ENCODE peak calls at places on chromosomes 16 and 17, in four cellular contexts. N is GM23338, T is OCI-LY7, F is GM23248. Y is an unnamed sample. For H4K20me1, the result is how much of the 10 kb centered on the place peaks cover.

GRCh38 chr17:4548721-4549531 is 6.3 kb downstream of the MYBBP1A start:
- DNase-seq in N (no peak), T (no peak), F (no peak), Y (no peak)

GRCh38 chr17:66172706-66173223 is 19.2 kb downstream of the CEP112 start:
- DNase-seq in N (no peak), T (no peak), F (no peak), Y (no peak)

GRCh38 chr16:85698459-85699223 is 9.9 kb upstream of the GINS2 start:
- DNase-seq in N (no peak), T (no peak), F (no peak), Y (no peak)

GRCh38 chr16:59030923-59031485 is 296.9 kb upstream of the GOT2 start:
- DNase-seq in N (no peak), T (no peak), F (no peak), Y (no peak)

GRCh38 chr16:2469399-2470233 is 1.5 kb upstream of the NTN3 start:
- DNase-seq in N (no peak), T (peak), F (no peak), Y (no peak)

GRCh38 chr17:77408284-77408683 is 267.5 kb downstream of the SEC14L1 start:
- DNase-seq in N (no peak), T (no peak), F (no peak), Y (no peak)

GRCh38 chr17:77890771-77891170 is 67.7 kb upstream of the TNRC6C start:
- DNase-seq in N (no peak), T (no peak), F (no peak), Y (no peak)

GRCh38 chr16:17061326-17061725 is 409.4 kb downstream of the XYLT1 start:
- DNase-seq in N (no peak), T (no peak), F (no peak), Y (no peak)

GRCh38 chr16:17461951-17462729 is 8.6 kb downstream of the XYLT1 start:
- DNase-seq in N (peak), T (peak), F (no peak), Y (no peak)

GRCh38 chr16:4505356-4506153 is 29.4 kb downstream of the HMOX2 start:
- DNase-seq in N (no peak), T (peak), F (no peak), Y (no peak)

GRCh38 chr16:49608801-49609200 is 235.2 kb downstream of the C16orf78 start:
- DNase-seq in N (peak), T (peak), F (peak), Y (peak)

GRCh38 chr17:74759941-74760340 is 11.5 kb downstream of the NHERF1 start:
- DNase-seq in N (peak), T (no peak), F (no peak), Y (peak)

GRCh38 chr17:3802461-3803307 is 1.7 kb upstream of the ITGAE start:
- DNase-seq in N (no peak), T (no peak), F (peak), Y (peak)

GRCh38 chr16:72677662-72678447 is 370.1 kb downstream of the ZFHX3 start:
- DNase-seq in N (no peak), T (no peak), F (peak), Y (peak)

GRCh38 chr16:964696-965395 is 5.9 kb downstream of the LMF1 start:
- DNase-seq in N (no peak), T (no peak), F (no peak), Y (no peak)

GRCh38 chr17:73546770-73547345 is 97.4 kb downstream of the SDK2 start:
- DNase-seq in N (peak), T (peak), F (peak), Y (peak)

GRCh38 chr16:5738586-5738985 is 641.0 kb upstream of the EEF2KMT start:
- DNase-seq in N (no peak), T (no peak), F (no peak), Y (peak)

GRCh38 chr17:20122236-20122879 is 113.2 kb downstream of the SPECC1 start:
- DNase-seq in N (no peak), T (no peak), F (no peak), Y (no peak)

GRCh38 chr16:27520982-27521673 is 28.6 kb downstream of the GTF3C1 start:
- DNase-seq in N (no peak), T (no peak), F (no peak), Y (no peak)

GRCh38 chr16:59305850-59306249 is 571.7 kb upstream of the GOT2 start:
- DNase-seq in N (no peak), T (no peak), F (no peak), Y (no peak)

GRCh38 chr16:67504190-67505021 is 21.1 kb upstream of the AGRP start:
- DNase-seq in N (no peak), T (peak), F (peak), Y (no peak)

GRCh38 chr16:84838383-84838948 is 18.7 kb downstream of the CRISPLD2 start:
- DNase-seq in N (no peak), T (no peak), F (no peak), Y (no peak)

GRCh38 chr17:79892457-79893236 is 53.4 kb upstream of the CBX4 start:
- DNase-seq in N (no peak), T (no peak), F (no peak), Y (peak)

GRCh38 chr17:30908717-30909420 is 2.8 kb upstream of the TEFM start:
- DNase-seq in N (no peak), T (peak), F (no peak), Y (no peak)

GRCh38 chr16:89319883-89320716 is 102.6 kb downstream of the ZNF778 start:
- DNase-seq in N (no peak), T (no peak), F (peak), Y (peak)

GRCh38 chr17:31321971-31322370 is 549 bp upstream of the EVI2A start:
- DNase-seq in N (no peak), T (peak), F (no peak), Y (no peak)

GRCh38 chr17:44210342-44211192 is 8.9 kb downstream of the UBTF start:
- DNase-seq in N (peak), T (peak), F (peak), Y (peak)

GRCh38 chr17:35341465-35341992 is 31.9 kb downstream of the SLFN11 start:
- DNase-seq in N (no peak), T (peak), F (no peak), Y (no peak)

GRCh38 chr17:7015587-7016020 is 3.2 kb downstream of the RNASEK start:
- DNase-seq in N (no peak), T (no peak), F (peak), Y (no peak)

GRCh38 chr16:57283214-57283955 is 1.1 kb downstream of the PLLP start:
- DNase-seq in N (peak), T (no peak), F (no peak), Y (peak)

GRCh38 chr16:66380421-66380820 is 13.9 kb downstream of the CDH5 start:
- DNase-seq in N (no peak), T (no peak), F (no peak), Y (no peak)

GRCh38 chr16:66378739-66379570 is 12.5 kb downstream of the CDH5 start:
- DNase-seq in N (no peak), T (no peak), F (no peak), Y (no peak)

GRCh38 chr16:66381585-66382170 is 15.2 kb downstream of the CDH5 start:
- DNase-seq in N (no peak), T (no peak), F (no peak), Y (no peak)

GRCh38 chr16:66377327-66377723 is 10.8 kb downstream of the CDH5 start:
- DNase-seq in N (no peak), T (no peak), F (no peak), Y (no peak)

DNA sequence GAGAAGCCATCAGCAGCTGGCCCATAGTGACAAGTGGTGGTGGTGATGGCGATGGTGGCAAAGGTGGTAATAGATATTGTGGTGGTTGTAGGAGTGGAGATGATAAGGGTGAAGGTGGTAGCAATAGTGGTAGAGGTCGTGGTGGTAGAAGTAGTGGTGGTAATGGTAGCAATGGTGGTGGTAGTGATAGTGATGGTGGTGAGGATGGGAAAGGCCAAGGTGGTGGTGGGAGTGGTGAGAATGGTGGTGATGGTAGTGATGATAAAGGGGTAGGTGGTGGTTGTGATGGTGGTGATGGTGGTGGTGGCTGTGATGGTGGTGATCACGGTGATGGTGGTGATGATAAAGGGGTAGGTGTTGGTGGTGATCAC is 13.1 kb downstream of the CDH5 start:
- DNase-seq in N (no peak), T (no peak), F (no peak), Y (no peak)
- TF ChIP-seq EZH2phosphoT487 in N (no peak), T (no peak), F (no peak), Y (no peak)

DNA sequence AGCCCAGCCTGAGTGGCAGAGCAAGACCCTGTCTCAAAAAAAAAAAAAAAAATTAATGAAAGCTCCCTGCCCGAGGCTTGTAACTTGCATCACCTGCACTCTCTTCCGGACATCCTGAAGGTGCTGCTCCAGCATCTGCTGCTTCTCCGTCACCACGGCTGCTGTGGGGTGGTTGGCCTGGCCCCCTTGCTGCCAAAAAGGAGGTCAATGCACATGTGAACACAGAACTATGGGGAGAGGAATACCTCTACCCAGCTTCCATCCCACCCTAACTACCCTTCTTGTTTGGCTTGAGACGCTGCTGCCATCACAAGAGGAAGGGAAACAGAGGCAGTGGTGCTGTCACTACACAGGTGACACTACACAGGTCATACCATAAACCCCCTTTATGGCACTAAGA is 49.0 kb downstream of the STAT3 start:
- DNase-seq in N (no peak), T (no peak), F (no peak), Y (no peak)
- H4K20me1 ChIP-seq in N (under half), T (under half), F (under half), Y (under half)

GRCh38 chr16:31033709-31034492 is 543 bp downstream of the STX4 start:
- DNase-seq in N (peak), T (peak), F (peak), Y (peak)
- TF ChIP-seq EZH2phosphoT487 in N (no peak), T (no peak), F (no peak), Y (no peak)

DNA sequence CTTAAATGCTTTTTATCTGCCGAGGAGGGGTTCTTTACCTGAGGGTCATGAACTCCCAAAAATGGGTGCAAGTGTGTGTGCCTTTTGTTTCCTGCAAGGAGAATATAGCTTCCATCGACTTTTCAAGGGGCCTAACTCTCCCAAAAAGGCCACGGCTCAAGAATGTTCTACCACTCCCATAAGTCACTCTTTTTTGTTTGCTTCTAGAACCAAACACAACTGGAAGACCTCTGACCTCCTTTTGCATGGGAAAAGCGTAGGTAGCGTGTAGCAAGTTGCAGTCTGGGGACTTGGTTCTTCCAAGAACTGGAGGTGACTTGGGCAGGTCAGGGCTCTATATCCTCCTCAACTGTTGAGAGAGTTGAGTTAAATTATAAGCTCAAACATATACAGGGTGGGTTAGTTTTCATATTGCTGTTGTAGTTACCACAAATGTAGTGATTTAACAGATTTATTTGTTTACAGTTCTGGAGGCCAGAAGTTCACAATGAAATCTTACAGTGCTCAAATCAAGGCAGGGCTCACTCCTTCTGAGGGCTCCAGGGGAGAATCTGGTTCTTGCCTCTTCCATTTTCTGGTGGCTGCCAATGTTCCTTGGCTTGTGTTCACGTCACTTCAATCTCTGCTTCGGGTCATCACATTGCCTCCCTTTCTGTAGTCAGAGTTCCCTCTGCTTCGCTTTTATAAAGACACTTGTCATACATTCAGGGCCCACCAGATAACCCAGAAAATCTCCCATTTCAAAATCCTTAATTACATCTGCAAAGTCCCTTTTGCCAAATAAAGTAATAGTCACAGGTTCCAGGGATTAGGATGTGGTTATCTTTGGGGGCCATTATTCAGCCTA is 1.4 kb downstream of the TMEM97 start:
- DNase-seq in N (no peak), T (no peak), F (no peak), Y (no peak)
- H4K20me1 ChIP-seq in N (half or more), T (under half), F (under half), Y (under half)

DNA sequence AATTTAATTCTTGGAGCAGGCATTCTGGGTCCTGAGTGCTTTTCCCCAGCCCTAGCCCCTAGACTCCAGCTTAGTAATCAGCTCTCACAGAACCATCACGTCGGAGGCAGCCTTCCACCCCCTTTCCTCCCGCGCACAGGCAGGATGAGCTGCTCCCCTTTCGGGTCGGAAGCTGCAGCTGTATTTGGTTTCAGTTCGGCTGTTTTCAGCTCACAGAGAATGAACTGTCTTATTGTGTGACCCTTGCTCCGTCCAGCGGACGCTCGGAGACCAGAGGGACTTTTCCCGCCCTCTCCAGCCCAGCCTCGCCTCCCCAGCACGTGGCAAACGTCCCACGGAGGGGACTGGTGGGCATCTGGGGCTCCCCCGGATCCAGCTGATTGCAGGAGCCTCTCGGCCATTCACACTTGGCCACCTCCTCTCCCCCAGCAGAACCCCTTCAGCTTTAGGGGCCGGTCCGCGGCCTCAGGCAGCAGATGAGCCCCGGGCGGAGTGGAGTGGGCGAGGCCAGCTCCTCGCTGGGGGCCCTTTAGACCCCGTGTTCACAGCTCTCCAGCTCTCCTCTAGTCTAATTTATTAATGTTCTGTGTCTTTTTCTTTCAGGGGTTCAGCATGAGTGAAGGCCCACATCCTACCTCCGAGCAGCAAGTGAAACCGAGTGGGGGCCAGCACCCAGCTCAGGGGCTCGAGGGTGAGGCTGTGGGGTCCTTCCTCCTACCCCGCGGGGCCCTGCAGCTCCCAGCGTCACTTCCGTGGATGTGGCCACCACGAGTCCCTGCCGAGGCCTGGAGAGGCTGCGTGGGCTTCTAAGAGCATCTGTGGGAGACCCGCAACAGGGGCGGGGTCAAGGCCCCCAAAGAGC is 863 bp upstream of the UTS2R start:
- DNase-seq in N (no peak), T (peak), F (peak), Y (no peak)
- TF ChIP-seq EZH2phosphoT487 in N (no peak), T (no peak), F (peak), Y (no peak)

DNA sequence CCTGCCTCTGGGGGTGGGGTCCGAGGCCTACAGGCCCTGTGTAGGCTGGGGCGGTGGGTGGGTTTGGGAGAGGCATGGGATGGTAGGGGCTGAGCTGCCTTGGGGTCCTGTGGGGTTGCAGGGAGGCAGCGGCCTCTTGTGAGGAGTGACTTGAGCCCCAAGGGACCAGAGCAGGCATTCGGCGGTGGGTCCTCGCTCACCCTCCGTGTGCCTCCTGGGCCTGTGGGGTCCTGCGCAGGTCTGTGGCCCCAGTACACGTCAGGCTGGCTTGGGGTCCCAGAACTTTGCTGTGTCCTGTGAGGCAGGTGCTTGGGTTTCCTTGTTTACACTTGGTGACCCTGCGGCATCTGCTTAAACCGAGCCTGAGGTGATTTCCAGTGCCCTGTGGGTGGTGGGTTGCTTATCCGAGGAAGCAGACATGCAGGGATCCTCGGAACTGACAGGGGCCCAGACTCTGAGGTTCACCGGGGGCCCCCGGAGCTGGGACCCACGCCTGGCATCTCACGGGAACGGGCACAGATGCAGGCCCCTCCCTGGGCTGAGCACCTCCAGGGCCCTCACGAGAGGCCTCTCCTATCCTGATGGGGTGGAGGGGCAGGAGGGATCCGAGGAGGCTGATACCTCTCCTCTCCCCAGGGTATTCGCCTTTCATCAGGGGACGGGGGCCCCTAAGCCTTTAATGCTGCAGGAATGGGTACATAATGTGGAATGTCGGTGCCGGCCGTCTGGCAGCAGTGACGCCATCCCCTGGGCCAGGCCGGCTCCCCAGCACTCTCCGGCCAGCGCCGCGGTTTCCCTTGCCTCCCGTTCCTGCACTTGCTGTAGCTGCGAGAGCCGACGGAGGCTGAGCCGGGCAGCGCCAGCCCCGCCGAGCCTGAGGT is 7.7 kb downstream of the METRNL start:
- DNase-seq in N (no peak), T (no peak), F (peak), Y (peak)
- H4K20me1 ChIP-seq in N (under half), T (under half), F (under half), Y (under half)

GRCh38 chr17:50549969-50550368 is 3.0 kb downstream of the SPATA20 start:
- DNase-seq in N (no peak), T (no peak), F (no peak), Y (no peak)

GRCh38 chr17:50551433-50551815 is 4.5 kb downstream of the SPATA20 start:
- DNase-seq in N (no peak), T (no peak), F (no peak), Y (no peak)

GRCh38 chr17:50551884-50552283 is 4.9 kb downstream of the SPATA20 start:
- DNase-seq in N (no peak), T (no peak), F (no peak), Y (no peak)

GRCh38 chr17:50549256-50549941 is 2.4 kb downstream of the SPATA20 start:
- DNase-seq in N (no peak), T (no peak), F (no peak), Y (no peak)

DNA sequence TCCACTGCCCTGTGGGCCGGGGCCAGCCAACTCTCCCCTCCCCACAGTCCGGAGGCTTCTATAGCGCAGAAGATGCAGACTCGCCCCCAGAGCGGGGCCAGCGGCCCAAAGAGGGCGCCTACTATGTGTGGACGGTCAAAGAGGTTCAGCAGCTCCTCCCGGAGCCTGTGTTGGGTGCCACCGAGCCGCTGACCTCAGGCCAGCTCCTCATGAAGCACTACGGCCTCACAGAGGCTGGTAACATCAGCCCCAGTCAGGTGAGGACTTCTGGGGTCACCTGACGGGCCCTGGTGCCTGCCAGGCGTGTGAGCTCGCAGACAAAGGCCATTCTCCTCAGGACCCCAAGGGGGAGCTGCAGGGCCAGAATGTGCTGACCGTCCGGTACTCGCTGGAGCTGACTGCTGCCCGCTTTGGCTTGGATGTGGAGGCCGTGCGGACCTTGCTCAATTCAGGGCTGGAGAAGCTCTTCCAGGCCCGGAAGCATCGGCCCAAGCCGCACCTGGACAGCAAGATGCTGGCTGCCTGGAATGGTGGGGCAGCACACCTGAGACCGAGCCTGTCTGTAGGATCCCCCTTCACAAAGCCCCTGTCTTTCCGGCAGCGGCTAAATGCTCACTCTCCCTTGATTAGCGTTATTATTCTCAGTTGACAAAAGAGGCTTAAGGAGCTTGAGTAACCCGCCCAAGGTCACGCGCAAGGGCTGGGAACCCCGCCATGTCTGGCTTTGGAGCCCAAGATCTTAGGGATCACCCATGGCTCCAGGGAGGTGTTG is 3.9 kb downstream of the SPATA20 start:
- DNase-seq in N (peak), T (peak), F (peak), Y (peak)
- TF ChIP-seq EZH2phosphoT487 in N (no peak), T (no peak), F (no peak), Y (no peak)